ENCODE peak calls at places on chromosomes 11 and 22, in six cellular contexts. A is endothelial cell of umbilical vein, Q is K562, F is HepG2, R is GM12878, J is A549. O is an unnamed sample.

GRCh38 chr11:31641477-31642062 is 132.0 kb downstream of the ELP4 start:
- DNase-seq in J (peak), A (peak), F (peak), R (no peak), Q (peak), O (peak)

GRCh38 chr22:22026157-22026831 is 43.7 kb upstream of the TOP3B start:
- DNase-seq in R (peak), Q (no peak), F (no peak), A (no peak), J (no peak), O (no peak)

GRCh38 chr11:78374917-78375316 is 42.7 kb downstream of the GAB2 start:
- DNase-seq in J (no peak), R (no peak), F (no peak), A (no peak), Q (no peak), O (no peak)

GRCh38 chr22:49764151-49764581 is 63.5 kb downstream of the BRD1 start:
- DNase-seq in R (no peak), Q (no peak), F (no peak), J (no peak), A (no peak), O (no peak)

GRCh38 chr11:88569342-88569741 is 231.8 kb upstream of the CTSC start:
- DNase-seq in F (no peak), R (no peak), A (peak), J (no peak), Q (no peak), O (no peak)

GRCh38 chr22:36331306-36331911 is 56.4 kb downstream of the MYH9 start:
- DNase-seq in Q (peak), F (peak), A (peak), J (peak), R (peak), O (peak)

GRCh38 chr11:109914038-109914437 is 179.2 kb upstream of the ZC3H12C start:
- DNase-seq in R (no peak), Q (no peak), F (no peak), A (no peak), J (no peak), O (no peak)

GRCh38 chr11:134205729-134206128 is 18.0 kb downstream of the NCAPD3 start:
- DNase-seq in F (no peak), A (no peak), Q (no peak), J (no peak), R (no peak), O (no peak)

GRCh38 chr11:119800171-119800570 is 71.2 kb upstream of the NECTIN1 start:
- DNase-seq in J (no peak), R (no peak), A (no peak), Q (no peak), F (no peak), O (no peak)

GRCh38 chr11:34266090-34266912 is 91.5 kb downstream of the ABTB2 start:
- DNase-seq in R (no peak), F (no peak), A (no peak), J (no peak), Q (no peak), O (peak)

GRCh38 chr11:33891714-33892327 is at the start of gene LMO2:
- DNase-seq in F (no peak), J (no peak), R (no peak), A (no peak), Q (peak), O (peak)

GRCh38 chr11:75244052-75244814 is 3.7 kb downstream of the TPBGL start:
- DNase-seq in J (no peak), Q (no peak), R (no peak), F (no peak), A (no peak), O (no peak)

GRCh38 chr11:117936973-117937372 is 7.8 kb upstream of the TMPRSS13 start:
- DNase-seq in A (no peak), Q (no peak), F (no peak), R (no peak), J (no peak), O (no peak)

GRCh38 chr22:31944700-31945477 is 554 bp downstream of the YWHAH start:
- DNase-seq in J (no peak), Q (peak), F (no peak), R (no peak), A (peak), O (peak)
- TF ChIP-seq CTCF in J (no peak), Q (no peak), F (peak), R (no peak), A (no peak), O (no peak)

DNA sequence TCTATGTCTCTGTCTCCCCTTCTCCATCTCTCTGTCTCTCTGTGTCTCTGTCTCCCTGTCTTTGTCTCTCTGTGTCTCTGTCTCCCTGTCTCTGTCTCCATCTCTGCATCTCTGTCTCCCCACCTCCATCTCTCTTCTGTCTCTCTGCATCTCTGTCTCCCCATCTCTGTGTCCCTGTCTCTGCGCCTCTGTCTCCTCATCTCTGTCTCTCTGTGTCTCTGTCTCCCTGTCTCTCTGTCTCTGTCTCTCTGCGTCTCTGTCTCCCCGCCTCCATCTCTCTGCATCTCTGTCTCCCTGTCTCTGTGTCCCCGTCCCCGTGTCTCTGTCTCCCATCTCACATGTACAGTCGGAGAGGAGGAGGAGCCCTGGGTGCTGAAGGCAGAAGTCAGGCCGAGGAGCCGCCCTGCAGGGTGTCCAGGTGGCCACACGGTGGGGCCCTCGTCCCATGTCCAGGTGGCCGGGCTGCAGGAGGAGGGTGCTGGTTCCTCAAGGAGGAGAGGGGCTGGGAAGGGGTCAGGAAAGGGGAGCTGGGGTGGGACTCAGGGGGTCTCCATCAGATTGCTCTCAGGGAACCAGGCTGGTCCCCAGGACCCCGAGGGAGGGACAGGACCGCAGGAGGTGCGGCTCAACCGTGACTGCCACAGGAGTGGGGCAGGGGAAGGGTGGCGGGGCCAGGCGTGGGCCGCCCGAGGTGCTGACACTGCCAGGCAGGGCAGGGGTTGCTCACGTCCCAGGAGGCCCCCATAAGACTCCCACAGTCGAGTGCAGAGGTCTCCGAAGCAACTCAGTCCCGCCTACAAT is 25.6 kb upstream of the TH start:
- DNase-seq in Q (peak), J (peak), F (peak), A (peak), R (no peak), O (peak)
- TF ChIP-seq MAX in Q (no peak), J (no peak), F (no peak), A (no peak), R (no peak), O (peak)

GRCh38 chr11:65640483-65641207 is 2.7 kb downstream of the SIPA1 start:
- DNase-seq in F (no peak), R (no peak), A (no peak), Q (no peak), J (no peak), O (peak)
- TF ChIP-seq MYC in F (no peak), R (no peak), A (no peak), Q (no peak), J (no peak), O (peak)

GRCh38 chr22:29520851-29521250 is 32.7 kb downstream of the THOC5 start:
- DNase-seq in J (peak), R (no peak), F (no peak), A (peak), Q (no peak), O (no peak)

GRCh38 chr22:29521526-29521925 is 32.0 kb downstream of the THOC5 start:
- DNase-seq in A (no peak), R (no peak), J (no peak), F (no peak), Q (no peak), O (no peak)

GRCh38 chr22:29523761-29524160 is 29.8 kb downstream of the THOC5 start:
- DNase-seq in A (no peak), F (no peak), R (no peak), Q (no peak), J (no peak), O (no peak)

GRCh38 chr22:29528144-29528543 is 25.4 kb downstream of the THOC5 start:
- DNase-seq in F (no peak), Q (no peak), R (no peak), J (no peak), A (no peak), O (no peak)

DNA sequence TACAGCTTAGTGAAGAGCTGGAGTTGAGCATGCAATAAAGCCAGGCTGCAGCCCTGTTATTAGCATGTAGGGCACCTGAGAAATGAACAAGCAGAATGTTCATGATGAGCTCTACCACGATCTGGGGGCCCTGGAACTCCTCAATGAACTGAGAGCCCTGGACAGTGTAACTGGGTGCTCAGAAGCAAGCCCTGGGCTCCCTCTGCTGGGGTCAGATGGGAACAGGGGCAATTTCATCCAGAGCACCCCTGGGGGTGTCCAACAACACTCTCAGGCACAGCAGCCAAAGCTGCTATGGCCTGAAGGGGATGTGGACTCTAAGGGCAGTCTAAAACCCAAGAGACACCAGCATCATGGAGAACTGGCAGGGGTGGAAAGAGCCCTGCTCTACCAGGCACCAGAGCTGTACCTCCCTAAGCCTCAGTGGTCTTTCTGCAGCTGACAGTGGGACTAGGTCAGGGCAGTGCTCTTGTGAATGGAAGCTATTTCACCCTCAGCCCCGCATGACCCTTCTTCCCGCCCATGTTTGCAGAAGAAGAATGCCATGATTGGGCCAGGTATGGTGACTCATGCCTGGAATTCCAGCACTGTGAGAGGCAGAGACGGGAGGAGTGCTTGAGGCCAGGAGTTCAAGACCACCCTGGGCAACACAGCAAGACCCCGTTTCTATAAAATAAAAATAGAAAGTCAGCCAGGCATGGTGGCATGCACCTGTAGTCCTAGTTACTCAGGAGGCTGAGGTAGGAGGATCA is 28.9 kb downstream of the THOC5 start:
- DNase-seq in A (peak), R (no peak), J (peak), Q (peak), F (peak), O (peak)
- TF ChIP-seq CTCF in A (peak), R (peak), J (peak), Q (peak), F (peak), O (peak)

GRCh38 chr11:128988224-128988970 is 45.7 kb upstream of the TP53AIP1 start:
- DNase-seq in A (no peak), Q (no peak), R (no peak), J (no peak), F (no peak), O (no peak)
- TF ChIP-seq MAX in A (no peak), Q (no peak), R (no peak), J (no peak), F (no peak), O (no peak)

DNA sequence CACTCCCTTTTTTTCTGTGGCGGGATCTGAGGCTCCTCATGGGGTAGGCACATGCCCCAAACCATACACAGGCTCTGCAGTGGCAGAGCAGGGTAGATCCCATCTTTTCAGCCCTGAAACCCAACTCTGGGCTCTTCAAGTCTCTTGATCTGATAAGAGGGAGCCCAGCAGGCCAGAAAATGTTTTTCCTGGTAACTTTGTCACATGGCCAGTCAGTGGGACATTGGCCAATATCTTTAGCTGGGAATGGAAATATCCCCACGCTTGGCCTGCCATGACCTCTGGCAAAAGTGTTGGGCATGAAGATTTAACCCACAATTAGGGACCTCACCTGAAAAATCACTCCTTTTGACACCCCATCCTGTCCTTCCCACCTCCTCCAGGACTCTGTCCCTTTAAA is 8.1 kb downstream of the INPP5J start:
- DNase-seq in R (no peak), J (no peak), F (peak), Q (no peak), A (no peak), O (no peak)
- TF ChIP-seq MYC in R (no peak), J (no peak), F (no peak), Q (no peak), A (no peak), O (no peak)

GRCh38 chr11:18307461-18308139 is 14.3 kb downstream of the HPS5 start:
- DNase-seq in J (no peak), A (no peak), F (no peak), R (no peak), Q (no peak), O (no peak)
- TF ChIP-seq CTCF in J (no peak), A (no peak), F (no peak), R (no peak), Q (no peak), O (no peak)

DNA sequence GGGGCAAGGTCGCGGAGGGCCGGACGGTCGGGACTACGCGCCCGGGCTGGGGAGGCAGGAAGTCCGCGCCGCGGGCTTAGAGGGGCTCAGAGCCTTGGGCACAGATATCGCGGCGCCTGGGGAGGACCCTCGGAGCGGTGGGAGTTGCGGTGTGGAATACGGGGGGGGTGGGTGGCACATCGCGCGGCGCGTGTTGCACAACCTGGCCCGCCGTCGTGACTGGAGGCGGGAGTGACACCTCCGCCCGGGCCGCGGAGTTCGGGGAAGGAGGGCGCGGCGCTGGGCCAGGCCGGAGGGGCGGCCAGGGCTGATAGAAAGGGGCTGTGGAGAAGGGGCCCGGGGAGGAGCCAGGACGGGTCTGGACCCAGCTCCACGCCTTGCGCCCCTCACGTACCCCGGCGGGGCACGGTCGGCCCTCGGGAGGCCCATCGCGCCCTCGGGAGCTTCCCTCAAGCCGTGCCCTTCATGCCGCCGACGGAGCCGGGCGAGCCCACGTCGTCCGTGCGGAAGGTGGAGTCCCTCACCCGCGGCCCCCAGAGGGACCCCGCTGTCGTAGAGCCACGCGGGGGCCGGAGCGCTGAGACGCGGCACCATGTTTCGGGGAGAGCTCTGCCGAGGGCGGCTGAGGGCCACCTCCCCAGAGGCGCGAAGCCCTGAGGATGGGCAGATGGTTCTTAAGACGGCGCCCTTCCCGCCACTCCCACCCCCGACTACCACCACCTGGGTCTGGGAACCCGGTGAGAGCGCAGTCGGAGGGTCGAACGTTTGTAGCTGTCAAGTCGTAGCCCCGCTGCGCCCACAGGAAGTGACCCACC is 684 bp downstream of the IL17RA start:
- DNase-seq in A (no peak), R (no peak), J (no peak), F (no peak), Q (peak), O (peak)
- TF ChIP-seq MAX in A (no peak), R (peak), J (no peak), F (peak), Q (no peak), O (no peak)

DNA sequence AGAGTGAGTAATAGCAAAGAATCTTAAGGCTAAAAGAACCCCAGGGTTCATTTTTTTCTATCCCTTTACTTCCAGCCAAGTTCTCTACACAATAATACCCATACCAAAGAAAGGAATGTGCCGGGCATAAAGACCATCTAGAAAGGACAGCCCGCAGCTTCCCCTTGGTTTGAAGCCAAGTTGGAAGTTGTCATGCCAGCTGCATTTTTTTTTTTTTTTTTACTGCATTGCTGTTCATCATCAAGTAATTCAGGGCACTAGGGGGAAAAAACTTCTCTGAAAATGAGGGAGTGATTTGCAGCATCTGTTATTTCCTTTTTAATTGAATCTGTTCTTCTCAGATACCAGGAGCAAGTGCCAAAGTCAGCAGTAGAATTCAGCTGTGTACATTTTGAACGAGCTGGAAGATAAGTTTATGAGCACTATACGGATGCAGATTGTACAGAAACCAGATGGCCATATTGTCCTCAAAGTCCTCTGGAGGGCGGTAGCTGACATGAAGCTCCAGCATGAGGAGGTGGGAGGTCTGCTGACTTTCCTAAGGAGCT is 56.4 kb downstream of the UBASH3B start:
- DNase-seq in J (no peak), Q (no peak), F (no peak), A (peak), R (no peak), O (peak)
- TF ChIP-seq MYC in J (no peak), Q (no peak), F (no peak), A (no peak), R (no peak), O (peak)

O was measured in NB4.